ENCODE peak calls at places on chromosomes 2 and 18, in eight cellular contexts. T is naive B cell; B is activated naive CD8-positive, alpha-beta T cell treated with anti-CD3 and anti-CD28 coated beads, Interleukin-2, amount 50 U/mL, for 24 hours; C is osteocyte; H is GOT3; A is EH; S is anterior cingulate cortex; V is stimulated activated CD8-positive, alpha-beta memory T cell treated with anti-CD3 and anti-CD28 coated beads, Interleukin-4, amount 100 ng/mL, for 1 hour. U is an unnamed sample.

GRCh38 chr2:5798083-5798482 is 105.9 kb downstream of the SOX11 start:
- DNase-seq in T (no peak), B (no peak), C (no peak), H (no peak), A (peak; percentile 11), S (no peak), V (no peak), U (peak; percentile 64)

GRCh38 chr2:191598296-191598695 is 79.6 kb upstream of the NABP1 start:
- DNase-seq in T (no peak), B (no peak), C (no peak), H (no peak), A (no peak), S (no peak), V (no peak), U (no peak)

GRCh38 chr2:20623241-20623640 is 27.7 kb downstream of the HS1BP3 start:
- DNase-seq in T (no peak), B (no peak), C (no peak), H (no peak), A (no peak), S (no peak), V (no peak), U (no peak)

GRCh38 chr2:154709215-154709614 is 10.7 kb downstream of the KCNJ3 start:
- DNase-seq in T (no peak), B (no peak), C (no peak), H (no peak), A (no peak), S (no peak), V (no peak), U (no peak)

GRCh38 chr2:240133401-240133800 is 2.7 kb downstream of the COPS9 start:
- DNase-seq in T (no peak), B (no peak), C (no peak), H (no peak), A (no peak), S (no peak), V (no peak), U (no peak)

GRCh38 chr2:1990724-1991123 is 246.4 kb upstream of the PXDN start:
- DNase-seq in T (no peak), B (no peak), C (peak; percentile 90), H (no peak), A (peak; percentile 80), S (peak; percentile 56), V (no peak), U (peak; percentile 57)

GRCh38 chr2:8536686-8537571 is 144.9 kb upstream of the ID2 start:
- DNase-seq in T (no peak), B (no peak), C (no peak), H (no peak), A (no peak), S (no peak), V (no peak), U (no peak)

GRCh38 chr18:58862851-58863538 is 1.7 kb upstream of the ZNF532 start:
- DNase-seq in T (peak; percentile 44), B (peak; percentile 8), C (no peak), H (no peak), A (peak; percentile 64), S (peak; percentile 42), V (no peak), U (peak; percentile 76)

GRCh38 chr2:134917958-134918517 is 584 bp upstream of the CCNT2 start:
- DNase-seq in T (peak; percentile 92), B (no peak), C (no peak), H (no peak), A (no peak), S (no peak), V (peak; percentile 77), U (no peak)

GRCh38 chr2:124024491-124025348 is at the start of gene CNTNAP5:
- DNase-seq in T (no peak), B (peak; percentile 28), C (no peak), H (no peak), A (peak; percentile 40), S (peak; percentile 42), V (no peak), U (peak; percentile 5)

GRCh38 chr2:239966848-239967136 is 58.4 kb downstream of the NDUFA10 start:
- DNase-seq in T (no peak), B (no peak), C (no peak), H (no peak), A (no peak), S (no peak), V (no peak), U (no peak)

GRCh38 chr2:95734976-95735890 is 143.4 kb downstream of the TRIM43 start:
- DNase-seq in T (no peak), B (no peak), C (no peak), H (no peak), A (no peak), S (no peak), V (no peak), U (no peak)

GRCh38 chr2:141534671-141535359 is 596.0 kb downstream of the LRP1B start:
- DNase-seq in T (peak; percentile 33), B (no peak), C (no peak), H (no peak), A (peak; percentile 18), S (no peak), V (no peak), U (no peak)

GRCh38 chr2:189533274-189534035 is 47.1 kb downstream of the SLC40A1 start:
- DNase-seq in T (no peak), B (no peak), C (no peak), H (no peak), A (peak; percentile 11), S (no peak), V (no peak), U (no peak)

GRCh38 chr2:67503066-67503795 is 106.1 kb downstream of the ETAA1 start:
- DNase-seq in T (no peak), B (no peak), C (no peak), H (no peak), A (peak; percentile 99), S (no peak), V (no peak), U (peak; percentile 67)

GRCh38 chr2:106176446-106177110 is 17.5 kb downstream of the UXS1 start:
- DNase-seq in T (no peak), B (no peak), C (no peak), H (no peak), A (no peak), S (no peak), V (no peak), U (no peak)

GRCh38 chr2:38591152-38591551 is 11.6 kb downstream of the HNRNPLL start:
- DNase-seq in T (no peak), B (no peak), C (no peak), H (no peak), A (peak; percentile 36), S (no peak), V (no peak), U (no peak)

GRCh38 chr2:44389895-44390294 is 28.1 kb downstream of the CAMKMT start:
- DNase-seq in T (no peak), B (no peak), C (no peak), H (no peak), A (no peak), S (no peak), V (no peak), U (no peak)

GRCh38 chr18:62717059-62717849 is 1.9 kb downstream of the PHLPP1 start:
- DNase-seq in T (peak; percentile 38), B (peak; percentile 38), C (no peak), H (no peak), A (peak; percentile 69), S (no peak), V (no peak), U (peak; percentile 50)

GRCh38 chr2:62221141-62221540 is 25.2 kb downstream of the B3GNT2 start:
- DNase-seq in T (no peak), B (no peak), C (no peak), H (no peak), A (peak; percentile 68), S (no peak), V (no peak), U (peak; percentile 63)

GRCh38 chr18:7576685-7577084 is 9.6 kb downstream of the PTPRM start:
- DNase-seq in T (no peak), B (no peak), C (no peak), H (no peak), A (peak; percentile 84), S (no peak), V (no peak), U (peak; percentile 68)

GRCh38 chr2:248724-249123 is 15.1 kb downstream of the SH3YL1 start:
- DNase-seq in T (no peak), B (no peak), C (no peak), H (no peak), A (no peak), S (no peak), V (no peak), U (no peak)

GRCh38 chr2:109689182-109689935 is 75.2 kb downstream of the SOWAHC start:
- DNase-seq in T (no peak), B (no peak), C (no peak), H (no peak), A (no peak), S (no peak), V (no peak), U (no peak)

GRCh38 chr18:32446780-32447179 is 23.9 kb downstream of the GAREM1 start:
- DNase-seq in T (no peak), B (no peak), C (no peak), H (no peak), A (no peak), S (no peak), V (no peak), U (no peak)

GRCh38 chr2:40372586-40372985 is 79.3 kb downstream of the SLC8A1 start:
- DNase-seq in T (no peak), B (no peak), C (no peak), H (no peak), A (peak; percentile 84), S (no peak), V (no peak), U (no peak)

GRCh38 chr2:227153307-227153706 is 10.7 kb downstream of the COL4A4 start:
- DNase-seq in T (no peak), B (no peak), C (no peak), H (no peak), A (no peak), S (no peak), V (no peak), U (no peak)

GRCh38 chr18:24089059-24089458 is 49.8 kb upstream of the CABYR start:
- DNase-seq in T (no peak), B (no peak), C (no peak), H (no peak), A (peak; percentile 19), S (no peak), V (no peak), U (no peak)

GRCh38 chr2:74010087-74010541 is 25.4 kb downstream of the TET3 start:
- DNase-seq in T (no peak), B (no peak), C (peak; percentile 71), H (no peak), A (no peak), S (no peak), V (no peak), U (no peak)

GRCh38 chr2:66095820-66096219 is 339.1 kb upstream of the MEIS1 start:
- DNase-seq in T (no peak), B (no peak), C (no peak), H (no peak), A (no peak), S (no peak), V (no peak), U (no peak)

GRCh38 chr18:8359076-8359475 is 250.2 kb upstream of the RAB12 start:
- DNase-seq in T (no peak), B (no peak), C (no peak), H (no peak), A (no peak), S (no peak), V (no peak), U (no peak)

GRCh38 chr2:219728993-219729487 is 101.6 kb downstream of the SLC4A3 start:
- DNase-seq in T (no peak), B (no peak), C (no peak), H (no peak), A (no peak), S (no peak), V (no peak), U (no peak)

GRCh38 chr2:222398446-222398885 is 25.9 kb upstream of the SGPP2 start:
- DNase-seq in T (no peak), B (no peak), C (no peak), H (no peak), A (peak; percentile 1), S (no peak), V (no peak), U (no peak)

GRCh38 chr2:135252805-135253458 is 200.8 kb downstream of the RAB3GAP1 start:
- DNase-seq in T (no peak), B (no peak), C (no peak), H (no peak), A (no peak), S (no peak), V (no peak), U (no peak)

GRCh38 chr2:138723588-138723987 is 56.6 kb downstream of the NXPH2 start:
- DNase-seq in T (no peak), B (no peak), C (no peak), H (no peak), A (no peak), S (no peak), V (no peak), U (no peak)